ENCODE peak calls at places on chromosomes 3 and 15, in five cellular contexts. One of them, this sample, is unnamed. For H3K9me3, the result is how much of the 10 kb centered on the place peaks cover.

GRCh38 chr3:90241481-90241880 is 1134.1 kb downstream of the EPHA3 start:
- DNase-seq in GM23248: peak
- DNase-seq in psoas muscle: no peak
- DNase-seq in H9: no peak
- DNase-seq in right lobe of liver: no peak
- DNase-seq in this sample: no peak

GRCh38 chr3:24202071-24202470 is 257.0 kb downstream of the NR1D2 start:
- DNase-seq in H9: no peak
- DNase-seq in right lobe of liver: no peak
- DNase-seq in GM23248: peak
- DNase-seq in psoas muscle: no peak
- DNase-seq in this sample: no peak

GRCh38 chr3:89320186-89320585 is 212.8 kb downstream of the EPHA3 start:
- DNase-seq in right lobe of liver: no peak
- DNase-seq in H9: no peak
- DNase-seq in psoas muscle: no peak
- DNase-seq in GM23248: no peak
- DNase-seq in this sample: no peak

GRCh38 chr3:41198526-41198925 is 779 bp upstream of the CTNNB1 start:
- DNase-seq in right lobe of liver: peak
- DNase-seq in GM23248: peak
- DNase-seq in H9: no peak
- DNase-seq in psoas muscle: peak
- DNase-seq in this sample: no peak

GRCh38 chr3:194265505-194265892 is 85.6 kb downstream of the CPN2 start:
- DNase-seq in right lobe of liver: peak
- DNase-seq in psoas muscle: peak
- DNase-seq in GM23248: peak
- DNase-seq in H9: peak
- DNase-seq in this sample: no peak

GRCh38 chr3:16171009-16171408 is 3.5 kb upstream of the GALNT15 start:
- DNase-seq in GM23248: no peak
- DNase-seq in psoas muscle: no peak
- DNase-seq in H9: no peak
- DNase-seq in right lobe of liver: no peak
- DNase-seq in this sample: no peak

GRCh38 chr3:177921153-177921552 is 615.1 kb upstream of the KCNMB2 start:
- DNase-seq in psoas muscle: no peak
- DNase-seq in right lobe of liver: no peak
- DNase-seq in H9: no peak
- DNase-seq in GM23248: no peak
- DNase-seq in this sample: no peak

GRCh38 chr3:192706272-192706671 is 21.1 kb downstream of the FGF12 start:
- DNase-seq in GM23248: no peak
- DNase-seq in psoas muscle: no peak
- DNase-seq in H9: no peak
- DNase-seq in right lobe of liver: no peak
- DNase-seq in this sample: no peak

GRCh38 chr15:68792901-68793766 is 27.6 kb downstream of the ANP32A start:
- DNase-seq in H9: no peak
- DNase-seq in GM23248: no peak
- DNase-seq in right lobe of liver: peak
- DNase-seq in psoas muscle: no peak
- DNase-seq in this sample: no peak

GRCh38 chr3:100169186-100169585 is 54.9 kb upstream of the FILIP1L start:
- DNase-seq in H9: no peak
- DNase-seq in GM23248: no peak
- DNase-seq in psoas muscle: peak
- DNase-seq in right lobe of liver: peak
- DNase-seq in this sample: no peak

GRCh38 chr15:64911317-64912186 is at the start of gene ANKDD1A:
- DNase-seq in GM23248: peak
- DNase-seq in right lobe of liver: peak
- DNase-seq in psoas muscle: peak
- DNase-seq in H9: peak
- DNase-seq in this sample: no peak

GRCh38 chr15:38378162-38378560 is 75.8 kb upstream of the FAM98B start:
- DNase-seq in H9: no peak
- DNase-seq in right lobe of liver: peak
- DNase-seq in psoas muscle: peak
- DNase-seq in GM23248: peak
- DNase-seq in this sample: no peak

GRCh38 chr15:75902129-75902557 is 1.5 kb upstream of the FBXO22 start:
- DNase-seq in psoas muscle: no peak
- DNase-seq in right lobe of liver: no peak
- DNase-seq in H9: peak
- DNase-seq in GM23248: no peak
- DNase-seq in this sample: no peak

GRCh38 chr3:46931631-46932441 is 44.7 kb downstream of the CCDC12 start:
- DNase-seq in H9: no peak
- DNase-seq in right lobe of liver: peak
- DNase-seq in psoas muscle: peak
- DNase-seq in GM23248: peak
- DNase-seq in this sample: no peak

GRCh38 chr3:24344784-24345439 is 149.7 kb downstream of the THRB start:
- DNase-seq in psoas muscle: no peak
- DNase-seq in GM23248: peak
- DNase-seq in H9: no peak
- DNase-seq in right lobe of liver: no peak
- DNase-seq in this sample: no peak

GRCh38 chr3:115347737-115348136 is 200.6 kb upstream of the ZBTB20 start:
- DNase-seq in psoas muscle: no peak
- DNase-seq in H9: no peak
- DNase-seq in right lobe of liver: no peak
- DNase-seq in GM23248: no peak
- DNase-seq in this sample: no peak

GRCh38 chr3:101518421-101518871 is 5.4 kb upstream of the SENP7 start:
- DNase-seq in psoas muscle: no peak
- DNase-seq in GM23248: no peak
- DNase-seq in right lobe of liver: no peak
- DNase-seq in H9: no peak
- DNase-seq in this sample: peak

GRCh38 chr15:74039656-74040010 is 42.7 kb downstream of the GOLGA6A start:
- DNase-seq in H9: no peak
- DNase-seq in right lobe of liver: no peak
- DNase-seq in psoas muscle: no peak
- DNase-seq in GM23248: no peak
- DNase-seq in this sample: no peak

GRCh38 chr3:194275231-194275671 is 75.9 kb downstream of the CPN2 start:
- DNase-seq in psoas muscle: no peak
- DNase-seq in right lobe of liver: no peak
- DNase-seq in H9: peak
- DNase-seq in GM23248: peak
- DNase-seq in this sample: no peak

GRCh38 chr3:111627092-111627491 is 31.9 kb upstream of the ZBED2 start:
- DNase-seq in GM23248: no peak
- DNase-seq in psoas muscle: no peak
- DNase-seq in H9: no peak
- DNase-seq in right lobe of liver: no peak
- DNase-seq in this sample: no peak

GRCh38 chr3:143234521-143234920 is 115.0 kb downstream of the CHST2 start:
- DNase-seq in right lobe of liver: no peak
- DNase-seq in GM23248: peak
- DNase-seq in H9: no peak
- DNase-seq in psoas muscle: no peak
- DNase-seq in this sample: no peak

GRCh38 chr3:16842710-16843270 is 42.0 kb upstream of the PLCL2 start:
- DNase-seq in GM23248: no peak
- DNase-seq in psoas muscle: no peak
- DNase-seq in right lobe of liver: no peak
- DNase-seq in H9: no peak
- DNase-seq in this sample: no peak

GRCh38 chr3:197242784-197243432 is 55.5 kb downstream of the DLG1 start:
- DNase-seq in H9: peak
- DNase-seq in psoas muscle: no peak
- DNase-seq in right lobe of liver: no peak
- DNase-seq in GM23248: no peak
- DNase-seq in this sample: no peak

GRCh38 chr3:197241173-197241572 is 57.2 kb downstream of the DLG1 start:
- DNase-seq in right lobe of liver: no peak
- DNase-seq in GM23248: no peak
- DNase-seq in psoas muscle: no peak
- DNase-seq in H9: no peak
- DNase-seq in this sample: no peak

GRCh38 chr3:197248341-197248740 is 50.1 kb downstream of the DLG1 start:
- DNase-seq in psoas muscle: no peak
- DNase-seq in H9: no peak
- DNase-seq in GM23248: no peak
- DNase-seq in right lobe of liver: no peak
- DNase-seq in this sample: no peak

GRCh38 chr3:197249542-197249941 is 48.9 kb downstream of the DLG1 start:
- DNase-seq in GM23248: peak
- DNase-seq in psoas muscle: no peak
- DNase-seq in right lobe of liver: no peak
- DNase-seq in H9: no peak
- DNase-seq in this sample: no peak

DNA sequence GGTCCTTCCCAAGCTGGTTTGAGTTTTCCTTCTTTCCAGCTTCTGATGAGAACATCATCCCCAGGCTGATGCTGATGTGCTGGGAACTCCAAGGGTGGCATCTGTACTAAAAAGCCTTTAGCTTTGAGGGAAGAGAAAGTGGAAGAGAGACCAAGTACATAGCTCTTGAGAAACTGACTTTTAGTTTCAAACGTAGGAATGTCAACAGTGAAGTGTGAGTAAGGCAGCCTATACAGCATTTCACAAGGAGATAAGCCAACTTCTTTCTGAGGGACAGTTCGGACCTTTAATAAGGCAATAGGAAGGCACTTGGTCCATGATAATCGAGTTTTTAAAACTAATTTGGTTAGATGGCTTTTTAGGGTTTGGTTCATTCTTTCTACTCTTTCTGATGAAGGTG is 53.7 kb downstream of the DLG1 start:
- DNase-seq in H9: no peak
- DNase-seq in GM23248: no peak
- DNase-seq in psoas muscle: no peak
- DNase-seq in right lobe of liver: no peak
- DNase-seq in this sample: no peak
- H3K9me3 ChIP-seq in H9: under half
- H3K9me3 ChIP-seq in GM23248: under half
- H3K9me3 ChIP-seq in psoas muscle: under half
- H3K9me3 ChIP-seq in right lobe of liver: under half
- H3K9me3 ChIP-seq in this sample: under half

DNA sequence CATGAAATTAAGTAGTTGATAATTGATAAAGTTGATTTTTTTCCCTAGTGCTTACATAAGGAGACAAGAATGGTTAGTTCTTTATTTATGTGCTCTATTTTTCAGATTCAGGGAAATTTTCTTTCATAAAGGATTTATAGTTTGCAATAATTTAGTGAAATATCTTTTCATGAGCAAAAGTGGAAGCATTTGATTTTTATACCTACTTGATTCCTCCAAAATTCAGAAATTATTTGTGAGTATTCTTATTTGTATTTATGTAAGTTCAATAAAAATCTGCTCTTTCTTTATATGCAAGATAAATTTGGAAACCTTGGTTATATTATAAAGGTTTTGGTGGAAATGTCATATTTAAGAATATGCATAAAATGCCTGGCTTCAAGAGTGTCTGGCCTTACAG is 14.7 kb upstream of the SLCO2A1 start:
- DNase-seq in right lobe of liver: no peak
- DNase-seq in GM23248: no peak
- DNase-seq in psoas muscle: no peak
- DNase-seq in H9: no peak
- DNase-seq in this sample: no peak
- H3K9me3 ChIP-seq in right lobe of liver: under half
- H3K9me3 ChIP-seq in GM23248: under half
- H3K9me3 ChIP-seq in psoas muscle: under half
- H3K9me3 ChIP-seq in H9: under half
- H3K9me3 ChIP-seq in this sample: under half

DNA sequence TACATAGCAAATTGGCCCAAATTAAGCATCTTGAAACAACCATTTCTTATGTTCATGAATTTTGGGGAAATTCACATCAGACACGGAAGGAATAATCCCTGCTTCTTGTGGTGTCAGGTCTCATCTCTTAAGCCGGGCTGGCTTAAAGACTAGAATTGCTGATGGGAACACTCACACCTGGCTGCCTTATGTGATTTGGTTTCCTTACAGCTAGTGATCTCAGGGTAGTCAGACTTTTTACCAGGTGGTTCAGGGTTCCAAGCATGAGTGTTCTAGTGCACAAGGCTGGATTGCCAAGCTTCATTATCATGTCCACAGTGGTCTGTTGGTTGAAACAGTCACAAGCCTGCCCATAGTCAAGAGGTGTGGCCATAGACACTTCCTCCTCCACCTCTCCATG is 20.3 kb upstream of the CCNL1 start:
- DNase-seq in H9: no peak
- DNase-seq in psoas muscle: no peak
- DNase-seq in right lobe of liver: no peak
- DNase-seq in GM23248: no peak
- DNase-seq in this sample: no peak
- H3K9me3 ChIP-seq in H9: under half
- H3K9me3 ChIP-seq in psoas muscle: under half
- H3K9me3 ChIP-seq in right lobe of liver: under half
- H3K9me3 ChIP-seq in GM23248: under half
- H3K9me3 ChIP-seq in this sample: under half

GRCh38 chr15:100170280-100170654 is 171.5 kb downstream of the ADAMTS17 start:
- DNase-seq in GM23248: no peak
- DNase-seq in H9: no peak
- DNase-seq in psoas muscle: no peak
- DNase-seq in right lobe of liver: no peak
- DNase-seq in this sample: no peak

GRCh38 chr15:100172356-100173024 is 169.3 kb downstream of the ADAMTS17 start:
- DNase-seq in right lobe of liver: no peak
- DNase-seq in H9: no peak
- DNase-seq in psoas muscle: no peak
- DNase-seq in GM23248: no peak
- DNase-seq in this sample: no peak

GRCh38 chr15:100169615-100170279 is 172.0 kb downstream of the ADAMTS17 start:
- DNase-seq in psoas muscle: no peak
- DNase-seq in right lobe of liver: no peak
- DNase-seq in GM23248: no peak
- DNase-seq in H9: no peak
- DNase-seq in this sample: no peak

GRCh38 chr15:100171411-100171810 is 170.4 kb downstream of the ADAMTS17 start:
- DNase-seq in GM23248: no peak
- DNase-seq in psoas muscle: no peak
- DNase-seq in H9: no peak
- DNase-seq in right lobe of liver: no peak
- DNase-seq in this sample: no peak

GRCh38 chr15:100170673-100171210 is 171.0 kb downstream of the ADAMTS17 start:
- DNase-seq in H9: no peak
- DNase-seq in right lobe of liver: no peak
- DNase-seq in GM23248: no peak
- DNase-seq in psoas muscle: no peak
- DNase-seq in this sample: no peak
- H3K9me3 ChIP-seq in H9: under half
- H3K9me3 ChIP-seq in right lobe of liver: under half
- H3K9me3 ChIP-seq in GM23248: under half
- H3K9me3 ChIP-seq in psoas muscle: under half
- H3K9me3 ChIP-seq in this sample: under half

This sample was measured in T-helper 17 cell.